ENCODE peak calls at places on chromosome 1, in nine cellular contexts. O is HCT116, G is kidney, U is BE2C, S is tibial nerve, T is cardiac muscle cell, M is GM23248, R is MM.1S, F is brain microvascular endothelial cell. B is an unnamed sample. For H3K36me3, the result is how much of the 10 kb centered on the place peaks cover.

GRCh38 chr1:99557556-99558256 is 88.2 kb upstream of the PALMD start:
- DNase-seq in O (no peak), G (no peak), U (no peak), S (no peak), T (no peak), M (peak), R (no peak), F (peak), B (peak)

GRCh38 chr1:209583408-209583807 is at the start of gene CAMK1G:
- DNase-seq in O (no peak), G (no peak), U (no peak), S (no peak), T (peak), M (peak), R (no peak), F (peak), B (peak)

GRCh38 chr1:6307099-6307498 is 46.2 kb upstream of the GPR153 start:
- DNase-seq in O (no peak), G (no peak), U (no peak), S (no peak), T (no peak), M (no peak), R (no peak), F (no peak), B (no peak)

GRCh38 chr1:59692591-59692990 is 122.2 kb upstream of the HOOK1 start:
- DNase-seq in O (no peak), G (no peak), U (peak), S (no peak), T (no peak), M (peak), R (no peak), F (peak), B (peak)

GRCh38 chr1:201499795-201500669 is 6.9 kb downstream of the CSRP1 start:
- DNase-seq in O (no peak), G (no peak), U (no peak), S (no peak), T (no peak), M (peak), R (no peak), F (no peak), B (no peak)

GRCh38 chr1:200775850-200776249 is 37.2 kb downstream of the CAMSAP2 start:
- DNase-seq in O (no peak), G (no peak), U (no peak), S (no peak), T (no peak), M (peak), R (no peak), F (no peak), B (no peak)

GRCh38 chr1:28172690-28173150 is 3.8 kb downstream of the PTAFR start:
- DNase-seq in O (no peak), G (no peak), U (no peak), S (no peak), T (peak), M (no peak), R (peak), F (no peak), B (no peak)

GRCh38 chr1:93611656-93612055 is 70.0 kb downstream of the BCAR3 start:
- DNase-seq in O (no peak), G (no peak), U (no peak), S (no peak), T (no peak), M (no peak), R (no peak), F (no peak), B (no peak)

GRCh38 chr1:55304306-55304705 is 89.1 kb upstream of the USP24 start:
- DNase-seq in O (no peak), G (no peak), U (peak), S (no peak), T (peak), M (no peak), R (no peak), F (no peak), B (no peak)

GRCh38 chr1:12554521-12555305 is 63.3 kb downstream of the DHRS3 start:
- DNase-seq in O (no peak), G (no peak), U (no peak), S (no peak), T (no peak), M (no peak), R (no peak), F (no peak), B (no peak)

GRCh38 chr1:44485229-44485932 is 80.3 kb downstream of the RNF220 start:
- DNase-seq in O (no peak), G (no peak), U (no peak), S (no peak), T (no peak), M (peak), R (no peak), F (peak), B (peak)

GRCh38 chr1:67704351-67704750 is 19.4 kb downstream of the GADD45A start:
- DNase-seq in O (no peak), G (no peak), U (no peak), S (no peak), T (no peak), M (no peak), R (no peak), F (no peak), B (no peak)

GRCh38 chr1:38858833-38859560 is 575 bp downstream of the RRAGC start:
- DNase-seq in O (peak), G (peak), U (peak), S (peak), T (peak), M (peak), R (peak), F (peak), B (peak)

GRCh38 chr1:212746546-212746945 is 45.0 kb downstream of the NSL1 start:
- DNase-seq in O (no peak), G (no peak), U (no peak), S (no peak), T (no peak), M (peak), R (no peak), F (no peak), B (no peak)

GRCh38 chr1:1239624-1240347 is 6.7 kb downstream of the C1QTNF12 start:
- DNase-seq in O (no peak), G (no peak), U (no peak), S (no peak), T (no peak), M (peak), R (no peak), F (no peak), B (no peak)

GRCh38 chr1:165903672-165904071 is 76.3 kb downstream of the UCK2 start:
- DNase-seq in O (no peak), G (no peak), U (no peak), S (no peak), T (no peak), M (peak), R (no peak), F (peak), B (peak)

GRCh38 chr1:183310753-183311465 is 107.3 kb downstream of the NMNAT2 start:
- DNase-seq in O (no peak), G (no peak), U (no peak), S (no peak), T (no peak), M (peak), R (no peak), F (peak), B (no peak)

GRCh38 chr1:113252166-113252565 is 138.1 kb upstream of the MAGI3 start:
- DNase-seq in O (no peak), G (no peak), U (no peak), S (no peak), T (no peak), M (no peak), R (no peak), F (no peak), B (no peak)

GRCh38 chr1:8926707-8927694 is 18.7 kb upstream of the CA6 start:
- DNase-seq in O (no peak), G (no peak), U (no peak), S (no peak), T (no peak), M (no peak), R (no peak), F (no peak), B (no peak)

GRCh38 chr1:155127672-155128468 is at the start of gene EFNA1:
- DNase-seq in O (no peak), G (peak), U (peak), S (peak), T (peak), M (peak), R (peak), F (no peak), B (peak)

GRCh38 chr1:238681021-238681420 is 705.3 kb upstream of the CHRM3 start:
- DNase-seq in O (no peak), G (no peak), U (no peak), S (no peak), T (no peak), M (peak), R (no peak), F (peak), B (peak)

GRCh38 chr1:170881268-170882265 is 53.8 kb upstream of the MROH9 start:
- DNase-seq in O (peak), G (no peak), U (no peak), S (no peak), T (peak), M (peak), R (peak), F (peak), B (peak)

GRCh38 chr1:27816921-27817630 is 13.5 kb upstream of the PPP1R8 start:
- DNase-seq in O (no peak), G (no peak), U (no peak), S (no peak), T (peak), M (peak), R (no peak), F (peak), B (peak)

GRCh38 chr1:37410815-37411214 is 63.6 kb upstream of the ZC3H12A start:
- DNase-seq in O (no peak), G (no peak), U (no peak), S (no peak), T (peak), M (peak), R (no peak), F (peak), B (peak)

GRCh38 chr1:2650967-2651645 is 18.3 kb upstream of the MMEL1 start:
- DNase-seq in O (no peak), G (peak), U (no peak), S (no peak), T (no peak), M (no peak), R (no peak), F (no peak), B (no peak)

GRCh38 chr1:87950369-87950768 is 621.7 kb downstream of the LMO4 start:
- DNase-seq in O (no peak), G (no peak), U (no peak), S (no peak), T (no peak), M (no peak), R (no peak), F (no peak), B (no peak)

GRCh38 chr1:68128157-68128556 is 77.7 kb upstream of the DIRAS3 start:
- DNase-seq in O (no peak), G (no peak), U (no peak), S (no peak), T (no peak), M (peak), R (peak), F (peak), B (peak)

GRCh38 chr1:68542586-68542985 is 45.7 kb upstream of the DEPDC1 start:
- DNase-seq in O (no peak), G (no peak), U (no peak), S (no peak), T (no peak), M (peak), R (no peak), F (peak), B (no peak)

DNA sequence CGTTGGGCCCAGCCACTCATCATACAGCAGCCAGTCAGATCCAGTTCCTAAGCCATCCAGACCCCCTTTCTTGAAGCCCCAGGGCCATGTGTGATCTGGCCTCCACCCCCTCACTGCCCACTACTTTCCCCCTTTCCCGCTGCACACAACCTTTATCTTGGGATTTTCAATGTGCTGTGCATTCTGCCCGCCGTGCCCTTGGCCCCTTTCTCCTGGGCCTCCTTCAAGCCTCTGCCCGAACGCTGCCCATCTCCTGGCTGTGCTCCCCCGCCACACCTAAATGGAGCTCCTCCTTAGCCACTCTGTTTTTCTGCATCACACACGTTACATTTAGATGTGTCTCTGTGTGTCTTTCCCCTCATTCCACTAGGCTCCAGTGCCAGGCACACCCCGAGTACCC is 66.7 kb upstream of the SELENON start:
- DNase-seq in O (no peak), G (no peak), U (no peak), S (no peak), T (no peak), M (no peak), R (no peak), F (no peak), B (no peak)
- H3K36me3 ChIP-seq in O (under half), G (under half), U (under half), S (under half), T (under half), M (under half), R (under half), F (under half), B (under half)

GRCh38 chr1:168135116-168135981 is 1.4 kb downstream of the GPR161 start:
- DNase-seq in O (no peak), G (no peak), U (no peak), S (no peak), T (no peak), M (no peak), R (no peak), F (no peak), B (peak)

GRCh38 chr1:168134132-168135041 is 2.3 kb downstream of the GPR161 start:
- DNase-seq in O (no peak), G (no peak), U (no peak), S (no peak), T (no peak), M (no peak), R (no peak), F (no peak), B (peak)

GRCh38 chr1:168127493-168127892 is 9.2 kb downstream of the GPR161 start:
- DNase-seq in O (no peak), G (no peak), U (no peak), S (no peak), T (no peak), M (no peak), R (no peak), F (no peak), B (no peak)

GRCh38 chr1:168129933-168130332 is 6.8 kb downstream of the GPR161 start:
- DNase-seq in O (no peak), G (no peak), U (no peak), S (no peak), T (no peak), M (no peak), R (no peak), F (no peak), B (no peak)
- H3K36me3 ChIP-seq in O (under half), G (under half), U (under half), S (under half), T (under half), M (under half), R (under half), F (under half), B (under half)

DNA sequence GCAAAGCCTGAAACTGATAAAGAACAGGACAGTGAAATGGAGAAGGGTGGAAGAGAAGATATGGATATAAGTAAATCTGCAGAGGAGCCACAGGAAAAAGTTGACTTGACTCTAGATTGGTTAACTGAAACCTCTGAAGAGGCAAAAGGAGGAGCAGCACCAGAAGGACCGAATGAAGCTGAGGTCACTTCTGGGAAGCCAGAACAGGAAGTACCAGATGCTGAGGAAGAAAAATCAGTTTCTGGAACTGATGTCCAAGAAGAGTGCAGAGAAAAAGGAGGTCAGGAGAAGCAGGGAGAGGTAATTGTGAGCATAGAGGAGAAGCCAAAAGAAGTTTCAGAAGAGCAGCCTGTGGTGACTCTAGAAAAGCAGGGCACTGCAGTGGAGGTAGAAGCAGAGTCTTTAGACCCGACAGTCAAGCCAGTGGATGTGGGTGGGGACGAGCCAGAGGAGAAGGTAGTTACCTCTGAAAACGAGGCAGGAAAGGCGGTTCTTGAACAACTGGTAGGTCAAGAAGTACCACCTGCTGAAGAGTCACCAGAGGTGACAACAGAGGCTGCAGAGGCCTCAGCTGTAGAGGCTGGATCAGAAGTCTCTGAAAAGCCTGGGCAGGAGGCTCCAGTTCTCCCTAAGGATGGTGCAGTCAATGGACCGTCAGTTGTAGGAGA is 16.3 kb downstream of the CCDC17 start:
- DNase-seq in O (no peak), G (no peak), U (no peak), S (no peak), T (no peak), M (no peak), R (no peak), F (no peak), B (no peak)
- H3K36me3 ChIP-seq in O (under half), G (under half), U (under half), S (under half), T (under half), M (under half), R (under half), F (under half), B (under half)

GRCh38 chr1:42946120-42947009 is 12.3 kb downstream of the SLC2A1 start:
- DNase-seq in O (no peak), G (peak), U (peak), S (no peak), T (no peak), M (no peak), R (no peak), F (no peak), B (no peak)

GRCh38 chr1:42945171-42945570 is 13.5 kb downstream of the SLC2A1 start:
- DNase-seq in O (no peak), G (no peak), U (no peak), S (no peak), T (no peak), M (no peak), R (peak), F (no peak), B (no peak)

GRCh38 chr1:42949312-42950145 is 9.1 kb downstream of the SLC2A1 start:
- DNase-seq in O (no peak), G (no peak), U (peak), S (no peak), T (peak), M (no peak), R (no peak), F (no peak), B (no peak)

GRCh38 chr1:42947965-42948732 is 10.5 kb downstream of the SLC2A1 start:
- DNase-seq in O (no peak), G (no peak), U (no peak), S (no peak), T (no peak), M (no peak), R (no peak), F (no peak), B (no peak)

DNA sequence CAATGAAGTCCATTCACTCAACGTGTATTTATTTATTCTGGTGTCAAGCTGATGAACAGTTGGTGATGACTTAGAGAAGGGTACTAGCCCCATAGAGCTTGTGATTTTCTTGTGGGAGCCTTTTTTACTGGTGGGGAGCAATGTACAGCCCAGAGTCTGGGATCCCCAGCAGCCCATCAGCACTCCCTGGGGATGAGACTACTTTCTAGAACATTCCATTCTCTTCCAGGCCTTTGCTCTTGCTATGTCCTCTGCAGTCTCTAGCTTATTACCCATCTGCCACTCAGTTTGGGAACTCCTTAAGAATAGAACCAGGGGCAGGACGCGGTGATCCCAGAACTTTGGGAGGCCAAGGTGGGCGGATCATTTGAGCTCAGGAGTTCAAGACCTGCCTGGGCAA is 11.5 kb downstream of the SLC2A1 start:
- DNase-seq in O (no peak), G (no peak), U (no peak), S (no peak), T (no peak), M (no peak), R (no peak), F (no peak), B (no peak)
- H3K36me3 ChIP-seq in O (under half), G (under half), U (under half), S (under half), T (under half), M (under half), R (under half), F (under half), B (under half)

GRCh38 chr1:197099444-197099843 is 32.4 kb upstream of the F13B start:
- DNase-seq in O (no peak), G (no peak), U (no peak), S (no peak), T (no peak), M (no peak), R (no peak), F (no peak), B (no peak)

GRCh38 chr1:197101920-197102319 is 34.9 kb upstream of the F13B start:
- DNase-seq in O (no peak), G (no peak), U (no peak), S (no peak), T (no peak), M (no peak), R (no peak), F (no peak), B (no peak)

GRCh38 chr1:197103295-197103694 is 36.2 kb upstream of the F13B start:
- DNase-seq in O (no peak), G (no peak), U (no peak), S (no peak), T (no peak), M (no peak), R (no peak), F (peak), B (peak)

GRCh38 chr1:197096137-197096536 is 29.1 kb upstream of the F13B start:
- DNase-seq in O (no peak), G (no peak), U (no peak), S (no peak), T (peak), M (no peak), R (no peak), F (no peak), B (no peak)

DNA sequence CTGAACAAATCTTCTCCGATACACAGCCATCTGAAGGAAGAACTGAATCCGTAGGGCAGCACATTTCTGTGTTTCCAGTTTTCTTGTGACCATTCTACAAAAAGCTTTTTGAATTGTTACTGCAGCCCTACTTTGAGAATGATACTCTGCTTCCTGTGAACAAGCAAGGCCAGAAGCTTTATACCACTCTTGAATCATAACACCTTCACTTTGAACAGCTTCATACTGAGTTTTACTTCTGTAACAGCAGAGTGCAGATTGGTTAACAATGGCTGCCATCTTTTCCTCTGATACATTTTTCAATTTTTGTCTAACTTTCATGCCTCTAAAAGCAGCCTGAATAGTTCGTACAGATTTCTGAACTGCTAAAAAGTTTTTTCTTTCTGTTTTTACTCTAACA is 33.6 kb upstream of the F13B start:
- DNase-seq in O (no peak), G (no peak), U (no peak), S (no peak), T (no peak), M (no peak), R (no peak), F (no peak), B (no peak)
- H3K36me3 ChIP-seq in O (under half), G (under half), U (under half), S (under half), T (under half), M (under half), R (under half), F (under half), B (under half)

GRCh38 chr1:33012165-33012564 is 24.5 kb downstream of the AK2 start:
- DNase-seq in O (no peak), G (no peak), U (no peak), S (no peak), T (no peak), M (no peak), R (no peak), F (no peak), B (no peak)
- H3K36me3 ChIP-seq in O (half or more), G (under half), U (under half), S (under half), T (under half), M (under half), R (under half), F (under half), B (half or more)

GRCh38 chr1:179099891-179100290 is 18.0 kb downstream of the TOR3A start:
- DNase-seq in O (no peak), G (no peak), U (no peak), S (no peak), T (no peak), M (no peak), R (no peak), F (no peak), B (no peak)
- H3K36me3 ChIP-seq in O (under half), G (under half), U (under half), S (under half), T (under half), M (half or more), R (under half), F (half or more), B (half or more)

B was measured in adipocyte.